ENCODE peak calls at places on chromosomes 1 and 21, in six cellular contexts. Q is kidney epithelial cell, F is brain microvascular endothelial cell, T is H9, O is WTC11, K is hepatocyte. G is an unnamed sample.

GRCh38 chr21:39645331-39645730 is 32.6 kb downstream of the B3GALT5 start:
- DNase-seq in Q (no peak), F (no peak), T (peak; percentile 9), O (no peak), K (no peak), G (no peak)

GRCh38 chr1:230145505-230145899 is 78.5 kb downstream of the GALNT2 start:
- DNase-seq in Q (no peak), F (no peak), T (no peak), O (no peak), K (no peak), G (no peak)

GRCh38 chr1:84571150-84571535 is 3.1 kb downstream of the CTBS start:
- DNase-seq in Q (no peak), F (peak; percentile 7), T (no peak), O (no peak), K (no peak), G (no peak)

GRCh38 chr1:178581351-178581951 is 68.5 kb downstream of the TEX35 start:
- DNase-seq in Q (peak; percentile 19), F (no peak), T (peak; percentile 92), O (peak; percentile 77), K (no peak), G (peak; percentile 25)

GRCh38 chr1:183980951-183981525 is 56.5 kb downstream of the COLGALT2 start:
- DNase-seq in Q (no peak), F (no peak), T (no peak), O (no peak), K (no peak), G (no peak)

GRCh38 chr1:39540504-39541031 is 36.0 kb downstream of the PABPC4 start:
- DNase-seq in Q (no peak), F (peak; percentile 29), T (no peak), O (no peak), K (no peak), G (no peak)

GRCh38 chr1:15153842-15154479 is 414 bp downstream of the TMEM51 start:
- DNase-seq in Q (no peak), F (peak; percentile 32), T (peak; percentile 78), O (peak; percentile 85), K (peak; percentile 88), G (peak; percentile 80)

GRCh38 chr1:3176820-3177219 is 107.8 kb downstream of the PRDM16 start:
- DNase-seq in Q (no peak), F (no peak), T (no peak), O (no peak), K (no peak), G (no peak)

GRCh38 chr21:27476696-27477095 is 509.8 kb upstream of the ADAMTS5 start:
- DNase-seq in Q (peak; percentile 2), F (peak; percentile 28), T (no peak), O (no peak), K (peak; percentile 30), G (no peak)

GRCh38 chr1:13536612-13537011 is 22.8 kb upstream of the LRRC38 start:
- DNase-seq in Q (no peak), F (no peak), T (no peak), O (no peak), K (no peak), G (no peak)

GRCh38 chr1:177163844-177164379 is 600 bp downstream of the ASTN1 start:
- DNase-seq in Q (no peak), F (no peak), T (no peak), O (peak; percentile 20), K (no peak), G (peak; percentile 37)

GRCh38 chr1:68975534-68975933 is 478.7 kb upstream of the DEPDC1 start:
- DNase-seq in Q (no peak), F (no peak), T (peak; percentile 58), O (no peak), K (no peak), G (no peak)

GRCh38 chr1:231702804-231703203 is 76.2 kb downstream of the DISC1 start:
- DNase-seq in Q (peak; percentile 38), F (peak; percentile 16), T (no peak), O (no peak), K (no peak), G (no peak)

GRCh38 chr1:42935971-42936308 is 22.7 kb downstream of the SLC2A1 start:
- DNase-seq in Q (no peak), F (no peak), T (no peak), O (no peak), K (no peak), G (no peak)

GRCh38 chr1:7224644-7225043 is 439.4 kb downstream of the CAMTA1 start:
- DNase-seq in Q (no peak), F (no peak), T (peak; percentile 72), O (peak; percentile 50), K (no peak), G (no peak)

GRCh38 chr1:53278294-53278693 is 40.0 kb upstream of the MAGOH start:
- DNase-seq in Q (no peak), F (peak; percentile 45), T (peak; percentile 53), O (peak; percentile 76), K (peak; percentile 73), G (peak; percentile 81)

GRCh38 chr1:217982711-217983405 is 302.2 kb upstream of the RRP15 start:
- DNase-seq in Q (no peak), F (no peak), T (no peak), O (no peak), K (no peak), G (no peak)

GRCh38 chr1:231631717-231632116 is 5.1 kb downstream of the DISC1 start:
- DNase-seq in Q (no peak), F (no peak), T (no peak), O (no peak), K (no peak), G (no peak)

GRCh38 chr1:34742667-34743270 is 12.1 kb upstream of the GJB5 start:
- DNase-seq in Q (no peak), F (peak; percentile 46), T (peak; percentile 91), O (peak; percentile 92), K (peak; percentile 93), G (peak; percentile 95)

GRCh38 chr21:33121715-33122475 is 52.0 kb downstream of the OLIG1 start:
- DNase-seq in Q (no peak), F (peak; percentile 1), T (peak; percentile 63), O (peak; percentile 50), K (no peak), G (no peak)

GRCh38 chr1:23779826-23780371 is 1.7 kb downstream of the PITHD1 start:
- DNase-seq in Q (no peak), F (no peak), T (no peak), O (no peak), K (no peak), G (no peak)

GRCh38 chr1:58781541-58782307 is 2.1 kb downstream of the JUN start:
- DNase-seq in Q (no peak), F (no peak), T (peak; percentile 32), O (peak; percentile 38), K (peak; percentile 80), G (peak; percentile 63)
- TF ChIP-seq CTCF in Q (peak; percentile 49), F (peak; percentile 60), T (peak; percentile 34), O (no peak), K (peak; percentile 33), G (peak; percentile 31)

GRCh38 chr1:48688102-48688760 is 88.5 kb downstream of the BEND5 start:
- DNase-seq in Q (no peak), F (no peak), T (no peak), O (no peak), K (no peak), G (no peak)
- TF ChIP-seq CTCF in Q (peak; percentile 35), F (peak; percentile 61), T (peak; percentile 61), O (peak; percentile 51), K (peak; percentile 19), G (peak; percentile 26)

GRCh38 chr1:116001739-116002487 is 25.6 kb downstream of the SLC22A15 start:
- DNase-seq in Q (no peak), F (no peak), T (no peak), O (no peak), K (no peak), G (no peak)
- TF ChIP-seq CTCF in Q (no peak), F (no peak), T (no peak), O (no peak), K (no peak), G (no peak)

DNA sequence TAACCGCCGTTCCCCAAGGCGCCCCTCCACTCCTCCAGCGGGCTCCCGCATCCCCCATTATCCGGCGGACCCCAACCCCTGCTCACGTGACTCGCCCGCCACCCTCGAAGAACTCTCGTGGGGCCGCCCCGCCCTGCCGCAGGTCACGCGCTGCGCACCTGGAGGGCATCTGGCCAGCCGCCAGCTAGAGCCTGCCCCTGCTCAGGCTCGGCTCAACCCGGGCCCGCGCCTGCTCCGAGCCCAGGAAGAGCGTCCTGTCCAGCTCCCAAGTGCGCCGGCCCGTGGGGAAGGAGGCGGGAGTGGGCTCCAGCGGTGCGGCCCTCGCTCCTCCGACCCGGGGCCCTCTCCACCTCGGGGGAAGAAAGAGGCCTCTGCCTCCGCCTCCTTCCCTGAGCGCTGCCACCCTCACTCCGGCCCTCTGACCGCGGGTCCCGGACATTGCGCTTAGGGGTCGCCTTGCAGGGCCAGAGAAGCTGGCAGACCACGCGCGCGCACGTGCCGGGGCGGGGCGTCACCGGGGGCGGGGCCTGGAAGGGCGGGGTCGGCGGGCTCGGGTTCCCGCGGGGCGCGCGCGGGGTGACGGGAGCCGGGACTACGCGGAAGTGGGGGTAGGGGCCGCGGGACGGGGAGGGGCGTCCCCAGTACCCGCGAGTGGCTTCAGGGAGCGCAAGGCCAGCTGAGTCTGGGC is 28.4 kb downstream of the HMGN2 start:
- DNase-seq in Q (peak; percentile 18), F (peak; percentile 57), T (peak; percentile 89), O (peak; percentile 89), K (peak; percentile 93), G (peak; percentile 95)
- TF ChIP-seq CTCF in Q (no peak), F (no peak), T (no peak), O (no peak), K (no peak), G (no peak)

GRCh38 chr1:220786057-220786336 is 716 bp upstream of the MTARC1 start:
- DNase-seq in Q (no peak), F (no peak), T (no peak), O (no peak), K (no peak), G (no peak)

GRCh38 chr1:220787069-220787614 is 429 bp downstream of the MTARC1 start:
- DNase-seq in Q (no peak), F (no peak), T (peak; percentile 67), O (peak; percentile 72), K (peak; percentile 71), G (no peak)

GRCh38 chr1:220785166-220786056 is 1.3 kb upstream of the MTARC1 start:
- DNase-seq in Q (no peak), F (no peak), T (no peak), O (no peak), K (no peak), G (no peak)

GRCh38 chr1:220788146-220788545 is 1.4 kb downstream of the MTARC1 start:
- DNase-seq in Q (no peak), F (no peak), T (no peak), O (no peak), K (no peak), G (no peak)

GRCh38 chr1:220786337-220787068 is at the start of gene MTARC1:
- DNase-seq in Q (no peak), F (no peak), T (peak; percentile 90), O (peak; percentile 80), K (peak; percentile 74), G (peak; percentile 82)
- TF ChIP-seq CTCF in Q (no peak), F (no peak), T (peak; percentile 12), O (no peak), K (peak; percentile 4), G (no peak)